ENCODE peak calls at places on chromosome 4, in five cellular contexts. G is hepatocyte, T is psoas muscle, H is mucosa of descending colon, O is cardiac muscle cell. C is an unnamed sample.

GRCh38 chr4:53309321-53310020 is 56.4 kb downstream of the SCFD2 start:
- DNase-seq in G (no peak), T (no peak), H (no peak), O (no peak), C (no peak)

GRCh38 chr4:12924253-12924652 is 559.9 kb downstream of the RAB28 start:
- DNase-seq in G (no peak), T (no peak), H (no peak), O (no peak), C (no peak)

GRCh38 chr4:112521123-112522116 is 5.4 kb upstream of the NEUROG2 start:
- DNase-seq in G (no peak), T (no peak), H (no peak), O (no peak), C (no peak)

GRCh38 chr4:109079731-109080130 is 222.7 kb downstream of the COL25A1 start:
- DNase-seq in G (no peak), T (no peak), H (no peak), O (no peak), C (no peak)

GRCh38 chr4:48756689-48757220 is 23.3 kb downstream of the FRYL start:
- DNase-seq in G (no peak), T (no peak), H (no peak), O (no peak), C (no peak)

GRCh38 chr4:8281519-8282133 is 12.1 kb downstream of the HTRA3 start:
- DNase-seq in G (no peak), T (peak; percentile 89), H (peak; percentile 30), O (no peak), C (no peak)

GRCh38 chr4:99324978-99325377 is 3.8 kb upstream of the ADH1B start:
- DNase-seq in G (peak; percentile 26), T (peak; percentile 80), H (peak; percentile 41), O (no peak), C (no peak)

GRCh38 chr4:66575024-66575696 is 904.9 kb upstream of the EPHA5 start:
- DNase-seq in G (peak; percentile 84), T (no peak), H (no peak), O (no peak), C (peak; percentile 74)

GRCh38 chr4:87901426-87901825 is 68.7 kb downstream of the MEPE start:
- DNase-seq in G (peak; percentile 38), T (no peak), H (no peak), O (no peak), C (no peak)

GRCh38 chr4:27217261-27217769 is 356.7 kb downstream of the STIM2 start:
- DNase-seq in G (no peak), T (no peak), H (no peak), O (no peak), C (no peak)

GRCh38 chr4:111641813-111642579 is 503.3 kb upstream of the FAM241A start:
- DNase-seq in G (peak; percentile 92), T (peak; percentile 52), H (peak; percentile 80), O (peak; percentile 91), C (peak; percentile 73)

GRCh38 chr4:6250235-6250983 is 19.2 kb upstream of the WFS1 start:
- DNase-seq in G (peak; percentile 84), T (no peak), H (peak; percentile 61), O (peak; percentile 77), C (no peak)

GRCh38 chr4:25986807-25987206 is 72.8 kb downstream of the SMIM20 start:
- DNase-seq in G (no peak), T (no peak), H (no peak), O (no peak), C (no peak)

GRCh38 chr4:172596206-172596605 is 572.4 kb upstream of the GALNT7 start:
- DNase-seq in G (peak; percentile 9), T (no peak), H (no peak), O (no peak), C (peak; percentile 5)

GRCh38 chr4:127698789-127699200 is 31.4 kb upstream of the SLC25A31 start:
- DNase-seq in G (no peak), T (no peak), H (no peak), O (no peak), C (no peak)

GRCh38 chr4:108619372-108620100 is 840 bp upstream of the RPL34 start:
- DNase-seq in G (no peak), T (no peak), H (peak; percentile 9), O (peak; percentile 3), C (no peak)

GRCh38 chr4:81635747-81636146 is 164.0 kb upstream of the RASGEF1B start:
- DNase-seq in G (peak; percentile 38), T (no peak), H (peak; percentile 84), O (peak; percentile 7), C (peak; percentile 55)

GRCh38 chr4:122458625-122459024 is 2.1 kb upstream of the IL2 start:
- DNase-seq in G (peak; percentile 5), T (no peak), H (peak; percentile 11), O (peak; percentile 56), C (no peak)

GRCh38 chr4:52861879-52862604 is at the start of gene RASL11B:
- DNase-seq in G (peak; percentile 93), T (peak; percentile 89), H (peak; percentile 88), O (peak; percentile 94), C (peak; percentile 93)

GRCh38 chr4:21915761-21916160 is 32.8 kb downstream of the KCNIP4 start:
- DNase-seq in G (no peak), T (no peak), H (no peak), O (no peak), C (no peak)

GRCh38 chr4:114040319-114041116 is 61.1 kb upstream of the ARSJ start:
- DNase-seq in G (no peak), T (no peak), H (no peak), O (no peak), C (no peak)

GRCh38 chr4:8765084-8765483 is 106.6 kb downstream of the HMX1 start:
- DNase-seq in G (no peak), T (no peak), H (no peak), O (no peak), C (peak; percentile 14)

GRCh38 chr4:52142816-52143215 is 91.7 kb downstream of the SPATA18 start:
- DNase-seq in G (no peak), T (no peak), H (no peak), O (no peak), C (no peak)

GRCh38 chr4:54440394-54441223 is 211.5 kb downstream of the PDGFRA start:
- DNase-seq in G (peak; percentile 44), T (no peak), H (peak; percentile 10), O (no peak), C (no peak)

GRCh38 chr4:26346203-26346620 is 25.4 kb downstream of the RBPJ start:
- DNase-seq in G (no peak), T (no peak), H (no peak), O (no peak), C (no peak)

GRCh38 chr4:10075158-10075863 is 41.3 kb downstream of the WDR1 start:
- DNase-seq in G (no peak), T (no peak), H (no peak), O (no peak), C (no peak)

GRCh38 chr4:116055857-116056827 is 942.7 kb upstream of the NDST4 start:
- DNase-seq in G (peak; percentile 17), T (no peak), H (no peak), O (no peak), C (no peak)

GRCh38 chr4:87716350-87717041 is 66.4 kb downstream of the DMP1 start:
- DNase-seq in G (no peak), T (no peak), H (no peak), O (no peak), C (no peak)

GRCh38 chr4:119113033-119113655 is 22.5 kb upstream of the MYOZ2 start:
- DNase-seq in G (peak; percentile 49), T (no peak), H (no peak), O (no peak), C (no peak)

GRCh38 chr4:52560844-52561280 is 98.2 kb downstream of the USP46 start:
- DNase-seq in G (no peak), T (no peak), H (no peak), O (peak; percentile 28), C (no peak)

GRCh38 chr4:186158966-186159365 is 32.4 kb upstream of the CYP4V2 start:
- DNase-seq in G (peak; percentile 0), T (no peak), H (no peak), O (no peak), C (no peak)

GRCh38 chr4:186166852-186167512 is 24.4 kb upstream of the CYP4V2 start:
- DNase-seq in G (peak; percentile 5), T (no peak), H (no peak), O (no peak), C (no peak)

GRCh38 chr4:186159613-186160012 is 31.8 kb upstream of the CYP4V2 start:
- DNase-seq in G (peak; percentile 1), T (no peak), H (no peak), O (no peak), C (no peak)

GRCh38 chr4:186158021-186158859 is 33.1 kb upstream of the CYP4V2 start:
- DNase-seq in G (peak; percentile 5), T (no peak), H (no peak), O (no peak), C (no peak)

GRCh38 chr4:186161138-186161537 is 30.2 kb upstream of the CYP4V2 start:
- DNase-seq in G (peak; percentile 3), T (no peak), H (no peak), O (no peak), C (no peak)
- H3K4me3 ChIP-seq in G (no peak overlapping the region), T (no peak overlapping the region), H (no peak overlapping the region), O (no peak overlapping the region), C (no peak overlapping the region)

GRCh38 chr4:155496294-155496626 is 119.5 kb upstream of the MAP9 start:
- DNase-seq in G (no peak), T (no peak), H (no peak), O (no peak), C (no peak)
- H3K4me3 ChIP-seq in G (no peak overlapping the region), T (no peak overlapping the region), H (no peak overlapping the region), O (no peak overlapping the region), C (no peak overlapping the region)

GRCh38 chr4:18021720-18022571 is at the start of gene LCORL:
- DNase-seq in G (peak; percentile 97), T (peak; percentile 96), H (peak; percentile 95), O (peak; percentile 98), C (peak; percentile 91)
- H3K4me3 ChIP-seq in G (peak within 1 kb of the TSS; percentile 85), T (peak within 1 kb of the TSS; percentile 92), H (peak within 1 kb of the TSS; percentile 92), O (peak within 1 kb of the TSS; percentile 93), C (peak within 1 kb of the TSS; percentile 80)

GRCh38 chr4:89681219-89681618 is 155.7 kb downstream of the SNCA start:
- DNase-seq in G (peak; percentile 66), T (no peak), H (no peak), O (peak; percentile 1), C (peak; percentile 56)
- H3K4me3 ChIP-seq in G (no peak overlapping the region), T (no peak overlapping the region), H (no peak overlapping the region), O (no peak overlapping the region), C (no peak overlapping the region)

GRCh38 chr4:137526681-137527080 is 5.6 kb downstream of the PCDH18 start:
- DNase-seq in G (no peak), T (no peak), H (no peak), O (no peak), C (no peak)
- H3K4me3 ChIP-seq in G (peak overlapping the region; percentile 19), T (peak overlapping the region; percentile 65), H (no peak overlapping the region), O (no peak overlapping the region), C (no peak overlapping the region)

DNA sequence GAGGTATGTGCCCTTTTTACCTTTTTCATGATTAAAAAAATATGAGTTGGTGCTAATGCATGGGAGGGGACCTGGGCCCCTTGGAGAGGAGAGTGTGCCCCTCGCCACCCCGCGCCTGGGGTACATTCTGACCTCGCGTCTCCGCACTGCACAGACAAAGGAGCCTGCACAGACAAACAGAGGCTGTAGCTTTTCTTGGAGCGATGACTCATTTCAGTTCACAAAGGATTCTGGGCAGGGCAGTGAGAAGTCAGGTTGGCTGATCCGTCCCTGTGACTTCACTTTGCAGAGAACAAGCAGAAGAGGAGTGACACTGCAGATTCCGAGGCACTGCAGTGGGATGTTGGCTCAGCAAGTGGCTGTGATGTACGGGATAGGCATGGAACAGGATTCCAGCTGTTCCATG is 82.9 kb downstream of the STOX2 start:
- DNase-seq in G (peak; percentile 91), T (peak; percentile 77), H (peak; percentile 59), O (peak; percentile 73), C (peak; percentile 73)
- H3K4me3 ChIP-seq in G (peak overlapping the region; percentile 7), T (peak overlapping the region; percentile 59), H (no peak overlapping the region), O (no peak overlapping the region), C (peak overlapping the region; percentile 26)

GRCh38 chr4:158770671-158771070 is 1.8 kb downstream of the FNIP2 start:
- DNase-seq in G (no peak), T (no peak), H (no peak), O (no peak), C (no peak)
- H3K4me3 ChIP-seq in G (no peak overlapping the region), T (peak overlapping the region; percentile 70), H (no peak overlapping the region), O (peak overlapping the region; percentile 99), C (no peak overlapping the region)

C was measured in Caco-2.